ENCODE peak calls at places on chromosome 1, in five cellular contexts. K is NCI-H748 treated with DMSO at 0.1 percent for 48 hours; N is GOT3; L is stimulated activated CD8-positive, alpha-beta memory T cell treated with anti-CD3 and anti-CD28 coated beads, Interleukin-2, amount 100 ng/mL, for 48 hours; F is mesenchymal stem cell. Z is an unnamed sample.

GRCh38 chr1:193540511-193540910 is 354.1 kb upstream of the B3GALT2 start:
- DNase-seq in K (no peak), N (no peak), L (no peak), F (no peak), Z (no peak)

GRCh38 chr1:172254521-172255222 is 165.8 kb upstream of the C1orf105 start:
- DNase-seq in K (no peak), N (no peak), L (no peak), F (peak), Z (peak)

GRCh38 chr1:2575801-2576663 is 10.5 kb upstream of the PRXL2B start:
- DNase-seq in K (no peak), N (no peak), L (no peak), F (no peak), Z (no peak)

GRCh38 chr1:35264861-35265260 is 3.6 kb upstream of the ZMYM4 start:
- DNase-seq in K (no peak), N (no peak), L (no peak), F (peak), Z (peak)

GRCh38 chr1:105362438-105362837 is 1612.7 kb downstream of the AMY1C start:
- DNase-seq in K (no peak), N (no peak), L (no peak), F (no peak), Z (no peak)

GRCh38 chr1:221706862-221707582 is 34.9 kb downstream of the DUSP10 start:
- DNase-seq in K (no peak), N (no peak), L (no peak), F (peak), Z (peak)

GRCh38 chr1:18632711-18633427 is 2.2 kb downstream of the PAX7 start:
- DNase-seq in K (no peak), N (no peak), L (no peak), F (no peak), Z (no peak)

GRCh38 chr1:46285730-46286477 is 17.5 kb downstream of the LRRC41 start:
- DNase-seq in K (no peak), N (no peak), L (peak), F (no peak), Z (no peak)

GRCh38 chr1:213989071-213989739 is 1.4 kb downstream of the PROX1 start:
- DNase-seq in K (no peak), N (no peak), L (no peak), F (no peak), Z (no peak)

GRCh38 chr1:33361553-33362262 is 40.8 kb upstream of the A3GALT2 start:
- DNase-seq in K (no peak), N (no peak), L (no peak), F (peak), Z (peak)

GRCh38 chr1:179447489-179447888 is 81.7 kb downstream of the AXDND1 start:
- DNase-seq in K (no peak), N (no peak), L (no peak), F (no peak), Z (peak)

GRCh38 chr1:168520052-168520751 is 23.6 kb downstream of the XCL2 start:
- DNase-seq in K (no peak), N (no peak), L (peak), F (no peak), Z (no peak)

GRCh38 chr1:31753623-31754349 is 10.4 kb downstream of the ADGRB2 start:
- DNase-seq in K (no peak), N (peak), L (no peak), F (no peak), Z (no peak)

GRCh38 chr1:234871710-234872262 is 256.9 kb downstream of the TOMM20 start:
- DNase-seq in K (no peak), N (no peak), L (no peak), F (peak), Z (peak)

GRCh38 chr1:88175631-88176226 is 508.3 kb upstream of the PKN2 start:
- DNase-seq in K (no peak), N (no peak), L (no peak), F (peak), Z (peak)

GRCh38 chr1:17370618-17371017 is 1.4 kb upstream of the PADI6 start:
- DNase-seq in K (no peak), N (no peak), L (no peak), F (no peak), Z (no peak)

Z was measured in amniotic epithelial cell.